ENCODE peak calls at places on chromosomes 6 and 20, in nine cellular contexts. W, L, D, Q, A, T, Z, U and H are unnamed samples.

GRCh38 chr20:55515831-55516230 is 489.5 kb downstream of the CBLN4 start:
- DNase-seq in U (no peak), Z (no peak), W (no peak), D (no peak), T (no peak), A (no peak), Q (no peak), L (no peak), H (no peak)

GRCh38 chr6:47836639-47837038 is 54.8 kb downstream of the OPN5 start:
- DNase-seq in Z (no peak), A (no peak), T (no peak), W (no peak), D (no peak), U (no peak), Q (no peak), L (no peak), H (no peak)

GRCh38 chr6:29516108-29516507 is 28.4 kb upstream of the MAS1L start:
- DNase-seq in D (no peak), Z (no peak), Q (no peak), U (peak; percentile 94), T (no peak), L (no peak), A (no peak), W (no peak), H (no peak)

GRCh38 chr6:42165016-42165415 is 8.1 kb upstream of the GUCA1A start:
- DNase-seq in D (no peak), L (no peak), U (no peak), Q (no peak), Z (no peak), W (no peak), T (peak; percentile 56), A (peak; percentile 39), H (no peak)

GRCh38 chr6:5084787-5085637 is at the start of gene PPP1R3G:
- DNase-seq in D (peak; percentile 79), U (peak; percentile 35), L (peak; percentile 50), Z (peak; percentile 65), Q (peak; percentile 45), T (no peak), A (no peak), W (peak; percentile 55), H (peak; percentile 77)

GRCh38 chr6:117951783-117952182 is 44.7 kb downstream of the SLC35F1 start:
- DNase-seq in T (no peak), A (no peak), D (no peak), W (peak; percentile 82), L (peak; percentile 86), Q (peak; percentile 81), Z (no peak), U (no peak), H (no peak)

GRCh38 chr6:103011605-103012004 is 1618.1 kb downstream of the GRIK2 start:
- DNase-seq in A (no peak), Z (no peak), L (peak; percentile 18), W (no peak), T (no peak), Q (no peak), D (no peak), U (no peak), H (no peak)

GRCh38 chr20:21513881-21514540 is at the start of gene NKX2-2:
- DNase-seq in T (no peak), L (peak; percentile 82), Z (no peak), U (no peak), Q (peak; percentile 72), D (peak; percentile 19), W (peak; percentile 49), A (no peak), H (no peak)

GRCh38 chr6:139881728-139882211 is 507.3 kb upstream of the CITED2 start:
- DNase-seq in L (peak; percentile 64), U (peak; percentile 43), A (peak; percentile 31), Z (peak; percentile 15), D (peak; percentile 35), T (no peak), W (peak; percentile 42), Q (peak; percentile 53), H (no peak)

GRCh38 chr6:55445648-55446204 is 118.5 kb downstream of the GFRAL start:
- DNase-seq in Q (no peak), D (peak; percentile 1), A (no peak), W (peak; percentile 43), Z (no peak), U (peak; percentile 18), T (no peak), L (peak; percentile 64), H (no peak)

GRCh38 chr6:110561016-110561396 is 84.6 kb upstream of the SLC22A16 start:
- DNase-seq in W (no peak), D (no peak), Q (no peak), L (no peak), A (no peak), U (no peak), Z (no peak), T (no peak), H (no peak)
- H3K27ac ChIP-seq in W (no peak overlapping the region), D (no peak overlapping the region), Q (no peak overlapping the region), L (no peak overlapping the region), A (peak overlapping the region; percentile 36), U (no peak overlapping the region), Z (no peak overlapping the region), T (no peak overlapping the region), H (no peak overlapping the region)

GRCh38 chr20:23077277-23077676 is 8.8 kb downstream of the CD93 start:
- DNase-seq in Q (no peak), U (no peak), T (no peak), A (no peak), D (no peak), Z (no peak), L (no peak), W (no peak), H (no peak)

GRCh38 chr20:23079926-23080325 is 6.2 kb downstream of the CD93 start:
- DNase-seq in L (no peak), Q (no peak), D (no peak), U (no peak), Z (no peak), A (no peak), W (no peak), T (no peak), H (no peak)

GRCh38 chr20:23078351-23078993 is 7.7 kb downstream of the CD93 start:
- DNase-seq in L (no peak), D (no peak), Z (no peak), A (peak; percentile 40), W (peak; percentile 40), T (no peak), Q (no peak), U (no peak), H (no peak)

GRCh38 chr20:23080521-23080920 is 5.6 kb downstream of the CD93 start:
- DNase-seq in T (no peak), U (no peak), W (no peak), Z (no peak), L (no peak), Q (no peak), A (no peak), D (no peak), H (no peak)

DNA sequence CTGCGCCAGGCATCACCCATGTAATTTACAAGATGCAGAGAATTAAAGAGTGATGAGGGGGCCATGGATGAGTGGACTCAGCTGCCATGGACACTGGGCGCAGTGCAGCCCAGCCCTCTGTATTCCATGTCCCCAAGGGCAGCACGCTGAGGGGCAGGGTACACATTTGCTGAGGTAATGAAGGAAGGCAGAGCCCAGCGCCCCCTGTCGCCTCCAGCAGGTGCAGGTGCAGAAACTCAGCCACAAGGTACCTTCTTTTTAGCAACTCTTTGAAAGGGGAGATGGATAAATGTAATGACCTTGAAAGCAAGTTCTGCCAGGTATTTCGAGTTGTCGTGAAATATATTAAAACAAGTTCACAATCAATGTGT is 7.1 kb downstream of the CD93 start:
- DNase-seq in L (peak; percentile 73), T (no peak), Z (no peak), A (no peak), D (no peak), Q (peak; percentile 64), W (peak; percentile 58), U (no peak), H (no peak)
- TF ChIP-seq CTCF in L (peak; percentile 81), T (no peak), Z (no peak), A (no peak), D (no peak), Q (peak; percentile 81), W (peak; percentile 72), U (peak; percentile 50), H (no peak)

GRCh38 chr6:136014454-136015421 is 163.2 kb downstream of the PDE7B start:
- DNase-seq in D (peak; percentile 66), A (no peak), U (peak; percentile 100), Q (no peak), W (no peak), Z (peak; percentile 63), T (no peak), L (no peak), H (no peak)
- H3K27ac ChIP-seq in D (peak overlapping the region; percentile 42), A (peak overlapping the region; percentile 49), U (peak overlapping the region; percentile 98), Q (no peak overlapping the region), W (no peak overlapping the region), Z (no peak overlapping the region), T (no peak overlapping the region), L (no peak overlapping the region), H (no peak overlapping the region)

DNA sequence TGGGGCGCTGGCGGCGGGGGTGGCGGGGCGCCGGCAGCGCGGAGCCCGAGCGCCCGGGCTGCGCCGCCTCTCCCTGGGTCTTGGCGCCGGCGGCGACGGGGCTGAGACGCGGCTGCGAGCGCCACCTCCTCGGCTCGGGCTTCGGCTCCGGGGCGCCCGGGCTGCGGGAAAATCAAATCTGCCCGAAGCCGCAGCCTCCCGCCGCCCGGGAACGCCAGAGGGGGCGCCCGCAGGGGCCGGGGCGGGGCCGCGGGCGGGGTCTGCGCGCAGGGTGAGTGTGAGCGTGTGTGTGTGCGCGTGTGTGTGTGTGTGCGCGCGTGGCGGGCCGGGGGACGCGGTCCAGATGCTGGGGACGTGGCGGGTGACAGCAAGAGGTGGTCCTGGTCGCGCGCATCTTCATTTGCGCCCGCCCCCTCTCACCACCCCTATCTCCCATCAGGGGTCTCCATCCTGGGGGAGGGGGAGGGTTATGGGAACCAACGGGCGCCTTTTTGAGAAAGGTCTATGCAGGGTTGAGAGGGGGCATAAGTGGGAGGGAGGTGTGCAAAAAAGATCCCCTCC is 655 bp upstream of the CPNE5 start:
- DNase-seq in Q (no peak), D (peak; percentile 38), Z (peak; percentile 62), A (peak; percentile 43), W (peak; percentile 77), T (no peak), U (no peak), L (peak; percentile 65), H (no peak)
- TF ChIP-seq CTCF in Q (peak; percentile 47), D (no peak), Z (no peak), A (no peak), W (peak; percentile 52), T (no peak), U (peak; percentile 3), L (peak; percentile 30), H (peak; percentile 23)